ENCODE peak calls at places on chromosomes 16 and 17, in eight cellular contexts. One of them, this sample, is unnamed.

GRCh38 chr17:31517524-31517923 is 126.0 kb downstream of the RAB11FIP4 start:
- DNase-seq in DND-41: no peak
- DNase-seq in sigmoid colon: no peak
- DNase-seq in cardiac muscle cell: peak; percentile 60
- DNase-seq in tibial nerve: no peak
- DNase-seq in colonic mucosa: no peak
- DNase-seq in thoracic aorta: no peak
- DNase-seq in heart right ventricle: no peak
- DNase-seq in this sample: no peak

GRCh38 chr16:58485184-58485887 is 14.6 kb upstream of the NDRG4 start:
- DNase-seq in DND-41: no peak
- DNase-seq in colonic mucosa: no peak
- DNase-seq in sigmoid colon: no peak
- DNase-seq in tibial nerve: no peak
- DNase-seq in thoracic aorta: no peak
- DNase-seq in cardiac muscle cell: peak; percentile 82
- DNase-seq in heart right ventricle: no peak
- DNase-seq in this sample: no peak

GRCh38 chr17:12402963-12403622 is 262.6 kb upstream of the MYOCD start:
- DNase-seq in thoracic aorta: no peak
- DNase-seq in tibial nerve: no peak
- DNase-seq in cardiac muscle cell: no peak
- DNase-seq in colonic mucosa: no peak
- DNase-seq in DND-41: no peak
- DNase-seq in heart right ventricle: no peak
- DNase-seq in sigmoid colon: no peak
- DNase-seq in this sample: no peak

GRCh38 chr17:40614431-40615294 is 33.0 kb downstream of the SMARCE1 start:
- DNase-seq in heart right ventricle: no peak
- DNase-seq in thoracic aorta: no peak
- DNase-seq in tibial nerve: no peak
- DNase-seq in DND-41: no peak
- DNase-seq in cardiac muscle cell: no peak
- DNase-seq in colonic mucosa: no peak
- DNase-seq in sigmoid colon: no peak
- DNase-seq in this sample: no peak

GRCh38 chr16:74034862-74035261 is 261.8 kb upstream of the PSMD7 start:
- DNase-seq in sigmoid colon: no peak
- DNase-seq in tibial nerve: no peak
- DNase-seq in colonic mucosa: peak; percentile 25
- DNase-seq in DND-41: peak; percentile 47
- DNase-seq in heart right ventricle: no peak
- DNase-seq in cardiac muscle cell: peak; percentile 47
- DNase-seq in thoracic aorta: no peak
- DNase-seq in this sample: no peak

GRCh38 chr17:44005527-44005864 is 1.1 kb downstream of the NAGS start:
- DNase-seq in cardiac muscle cell: no peak
- DNase-seq in thoracic aorta: no peak
- DNase-seq in heart right ventricle: no peak
- DNase-seq in tibial nerve: no peak
- DNase-seq in sigmoid colon: no peak
- DNase-seq in colonic mucosa: no peak
- DNase-seq in DND-41: no peak
- DNase-seq in this sample: no peak

GRCh38 chr16:85690469-85691064 is 1.8 kb upstream of the GINS2 start:
- DNase-seq in DND-41: no peak
- DNase-seq in tibial nerve: no peak
- DNase-seq in colonic mucosa: no peak
- DNase-seq in thoracic aorta: no peak
- DNase-seq in heart right ventricle: no peak
- DNase-seq in cardiac muscle cell: no peak
- DNase-seq in sigmoid colon: no peak
- DNase-seq in this sample: no peak

GRCh38 chr16:8623634-8624033 is 2.1 kb downstream of the METTL22 start:
- DNase-seq in cardiac muscle cell: no peak
- DNase-seq in heart right ventricle: no peak
- DNase-seq in sigmoid colon: peak; percentile 29
- DNase-seq in thoracic aorta: no peak
- DNase-seq in tibial nerve: no peak
- DNase-seq in colonic mucosa: no peak
- DNase-seq in DND-41: no peak
- DNase-seq in this sample: no peak

GRCh38 chr17:19647697-19648474 is 665 bp upstream of the ALDH3A2 start:
- DNase-seq in DND-41: no peak
- DNase-seq in heart right ventricle: peak; percentile 71
- DNase-seq in thoracic aorta: peak; percentile 42
- DNase-seq in tibial nerve: peak; percentile 42
- DNase-seq in colonic mucosa: peak; percentile 65
- DNase-seq in sigmoid colon: peak; percentile 90
- DNase-seq in cardiac muscle cell: peak; percentile 59
- DNase-seq in this sample: peak; percentile 72

GRCh38 chr16:66563574-66564334 is 2.5 kb upstream of the CMTM1 start:
- DNase-seq in thoracic aorta: no peak
- DNase-seq in cardiac muscle cell: no peak
- DNase-seq in tibial nerve: no peak
- DNase-seq in DND-41: no peak
- DNase-seq in colonic mucosa: no peak
- DNase-seq in sigmoid colon: no peak
- DNase-seq in heart right ventricle: no peak
- DNase-seq in this sample: no peak

GRCh38 chr17:71071837-71072236 is 902.5 kb downstream of the KCNJ2 start:
- DNase-seq in colonic mucosa: no peak
- DNase-seq in tibial nerve: no peak
- DNase-seq in cardiac muscle cell: no peak
- DNase-seq in DND-41: no peak
- DNase-seq in sigmoid colon: no peak
- DNase-seq in thoracic aorta: no peak
- DNase-seq in heart right ventricle: no peak
- DNase-seq in this sample: no peak

GRCh38 chr16:600781-601180 is 10.9 kb downstream of the RAB40C start:
- DNase-seq in cardiac muscle cell: no peak
- DNase-seq in colonic mucosa: no peak
- DNase-seq in tibial nerve: no peak
- DNase-seq in DND-41: no peak
- DNase-seq in heart right ventricle: no peak
- DNase-seq in thoracic aorta: no peak
- DNase-seq in sigmoid colon: no peak
- DNase-seq in this sample: no peak

GRCh38 chr16:87375426-87376135 is 8.0 kb downstream of the FBXO31 start:
- DNase-seq in heart right ventricle: no peak
- DNase-seq in sigmoid colon: no peak
- DNase-seq in cardiac muscle cell: no peak
- DNase-seq in colonic mucosa: no peak
- DNase-seq in DND-41: no peak
- DNase-seq in thoracic aorta: no peak
- DNase-seq in tibial nerve: no peak
- DNase-seq in this sample: no peak

GRCh38 chr16:9055115-9055514 is 36.3 kb upstream of the HAPSTR1 start:
- DNase-seq in thoracic aorta: no peak
- DNase-seq in sigmoid colon: no peak
- DNase-seq in heart right ventricle: no peak
- DNase-seq in tibial nerve: no peak
- DNase-seq in colonic mucosa: no peak
- DNase-seq in cardiac muscle cell: no peak
- DNase-seq in DND-41: no peak
- DNase-seq in this sample: no peak

GRCh38 chr17:72632026-72632684 is 460.3 kb downstream of the SLC39A11 start:
- DNase-seq in sigmoid colon: no peak
- DNase-seq in cardiac muscle cell: no peak
- DNase-seq in heart right ventricle: no peak
- DNase-seq in colonic mucosa: peak; percentile 97
- DNase-seq in tibial nerve: no peak
- DNase-seq in thoracic aorta: no peak
- DNase-seq in DND-41: no peak
- DNase-seq in this sample: no peak
- H3K4me3 ChIP-seq in sigmoid colon: no peak overlapping the region
- H3K4me3 ChIP-seq in cardiac muscle cell: no peak overlapping the region
- H3K4me3 ChIP-seq in heart right ventricle: no peak overlapping the region
- H3K4me3 ChIP-seq in colonic mucosa: no peak overlapping the region
- H3K4me3 ChIP-seq in tibial nerve: no peak overlapping the region
- H3K4me3 ChIP-seq in thoracic aorta: no peak overlapping the region
- H3K4me3 ChIP-seq in DND-41: no peak overlapping the region
- H3K4me3 ChIP-seq in this sample: no peak overlapping the region

GRCh38 chr17:76738468-76738850 is 540 bp downstream of the MFSD11 start:
- DNase-seq in cardiac muscle cell: no peak
- DNase-seq in DND-41: no peak
- DNase-seq in colonic mucosa: no peak
- DNase-seq in thoracic aorta: no peak
- DNase-seq in heart right ventricle: no peak
- DNase-seq in tibial nerve: no peak
- DNase-seq in sigmoid colon: peak; percentile 33
- DNase-seq in this sample: no peak

GRCh38 chr17:76735586-76736348 is 1.4 kb downstream of the SRSF2 start:
- DNase-seq in DND-41: no peak
- DNase-seq in tibial nerve: no peak
- DNase-seq in heart right ventricle: no peak
- DNase-seq in sigmoid colon: no peak
- DNase-seq in cardiac muscle cell: no peak
- DNase-seq in colonic mucosa: no peak
- DNase-seq in thoracic aorta: no peak
- DNase-seq in this sample: no peak

GRCh38 chr17:76736349-76737081 is 616 bp downstream of the SRSF2 start:
- DNase-seq in heart right ventricle: peak; percentile 83
- DNase-seq in thoracic aorta: no peak
- DNase-seq in cardiac muscle cell: peak; percentile 85
- DNase-seq in colonic mucosa: peak; percentile 79
- DNase-seq in DND-41: peak; percentile 70
- DNase-seq in tibial nerve: peak; percentile 53
- DNase-seq in sigmoid colon: peak; percentile 91
- DNase-seq in this sample: peak; percentile 79

GRCh38 chr17:76737676-76738467 is at the start of gene MFSD11:
- DNase-seq in sigmoid colon: peak; percentile 96
- DNase-seq in thoracic aorta: peak; percentile 47
- DNase-seq in tibial nerve: peak; percentile 77
- DNase-seq in heart right ventricle: peak; percentile 93
- DNase-seq in colonic mucosa: peak; percentile 91
- DNase-seq in cardiac muscle cell: peak; percentile 97
- DNase-seq in DND-41: peak; percentile 93
- DNase-seq in this sample: peak; percentile 93

DNA sequence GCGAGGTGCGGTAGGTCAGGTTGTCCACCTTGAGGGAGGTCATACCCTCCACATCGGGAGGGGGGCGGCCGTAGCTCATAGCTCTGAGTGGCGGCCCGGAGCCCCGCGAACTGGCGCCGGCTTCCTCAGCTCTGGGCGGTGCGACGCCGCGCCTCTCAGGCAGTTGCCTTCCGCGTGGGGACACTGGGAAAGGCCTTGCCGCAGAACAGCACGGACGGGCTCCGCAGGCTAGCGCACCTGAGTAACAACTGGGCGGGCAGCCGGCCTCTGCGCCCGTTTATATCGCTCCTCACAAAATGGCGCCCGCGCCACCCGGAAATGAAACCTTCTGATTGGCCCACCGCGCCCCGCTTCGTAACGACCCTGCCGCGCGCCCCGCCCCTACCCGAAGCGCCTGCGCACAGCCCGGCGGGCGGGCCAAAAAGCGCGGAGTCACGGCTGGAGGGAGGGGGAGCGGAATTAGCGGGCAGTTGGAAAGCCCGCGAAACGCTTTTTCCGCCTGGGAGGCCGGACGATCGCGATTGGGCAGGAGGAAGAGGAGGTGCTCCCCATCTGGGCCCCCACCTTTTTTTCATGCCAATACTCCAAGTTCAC is at the start of gene SRSF2:
- DNase-seq in sigmoid colon: peak; percentile 99
- DNase-seq in cardiac muscle cell: peak; percentile 98
- DNase-seq in heart right ventricle: peak; percentile 98
- DNase-seq in colonic mucosa: peak; percentile 98
- DNase-seq in DND-41: peak; percentile 99
- DNase-seq in thoracic aorta: peak; percentile 91
- DNase-seq in tibial nerve: peak; percentile 98
- DNase-seq in this sample: peak; percentile 98
- TF ChIP-seq CTCF in sigmoid colon: no peak
- TF ChIP-seq CTCF in cardiac muscle cell: no peak
- TF ChIP-seq CTCF in heart right ventricle: no peak
- TF ChIP-seq CTCF in colonic mucosa: no peak
- TF ChIP-seq CTCF in DND-41: no peak
- TF ChIP-seq CTCF in thoracic aorta: no peak
- TF ChIP-seq CTCF in tibial nerve: no peak
- TF ChIP-seq CTCF in this sample: no peak

DNA sequence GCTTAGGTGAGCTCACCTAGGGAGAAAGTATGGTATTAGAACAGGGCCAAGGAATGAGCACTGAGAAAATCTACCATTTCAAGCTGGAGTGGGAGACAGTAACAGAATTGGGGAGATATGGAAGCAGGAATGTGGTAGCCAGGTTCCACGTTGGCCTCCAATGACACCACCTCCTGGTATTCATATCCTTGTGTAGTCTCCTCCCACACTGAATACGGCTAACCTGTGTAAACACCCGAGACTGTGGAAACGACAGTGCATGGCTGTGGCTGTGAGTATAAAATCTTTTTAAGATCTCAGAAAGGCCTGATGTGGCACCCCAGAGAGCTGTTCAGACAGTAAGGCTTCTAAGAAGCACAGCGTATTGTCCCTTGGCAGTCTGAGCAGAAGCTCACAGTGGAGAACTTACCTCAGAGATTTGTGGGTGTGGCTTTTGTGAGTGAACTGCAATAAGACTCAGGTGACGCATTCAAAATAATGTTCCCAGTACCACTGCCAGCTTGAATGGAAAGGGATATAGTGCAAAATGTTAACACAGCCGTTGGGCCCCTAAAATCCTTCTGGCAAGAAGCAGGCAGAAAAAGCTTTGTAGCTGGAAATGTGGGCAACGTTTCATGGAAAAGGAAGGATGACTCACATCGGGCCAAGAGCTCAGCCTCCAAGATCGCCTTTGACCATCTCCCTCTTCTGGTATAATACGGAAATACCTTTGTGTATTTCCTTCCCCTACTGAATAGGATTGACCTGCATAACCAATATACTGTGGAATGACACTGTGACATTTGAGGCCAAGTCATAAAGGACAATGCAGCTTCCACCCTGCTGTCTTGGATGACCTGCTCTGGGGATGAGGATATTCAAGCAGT is 14.4 kb downstream of the SDR42E1 start:
- DNase-seq in tibial nerve: no peak
- DNase-seq in colonic mucosa: no peak
- DNase-seq in DND-41: no peak
- DNase-seq in heart right ventricle: no peak
- DNase-seq in cardiac muscle cell: peak; percentile 2
- DNase-seq in thoracic aorta: no peak
- DNase-seq in sigmoid colon: no peak
- DNase-seq in this sample: no peak
- H3K36me3 ChIP-seq in tibial nerve: no peaks in the 10 kb centered on the region
- H3K36me3 ChIP-seq in colonic mucosa: no peaks in the 10 kb centered on the region
- H3K36me3 ChIP-seq in DND-41: no peaks in the 10 kb centered on the region
- H3K36me3 ChIP-seq in heart right ventricle: no peaks in the 10 kb centered on the region
- H3K36me3 ChIP-seq in cardiac muscle cell: no peaks in the 10 kb centered on the region
- H3K36me3 ChIP-seq in thoracic aorta: no peaks in the 10 kb centered on the region
- H3K36me3 ChIP-seq in sigmoid colon: no peaks in the 10 kb centered on the region
- H3K36me3 ChIP-seq in this sample: no peaks in the 10 kb centered on the region

GRCh38 chr17:4597975-4598374 is 13.6 kb downstream of the SMTNL2 start:
- DNase-seq in cardiac muscle cell: no peak
- DNase-seq in tibial nerve: no peak
- DNase-seq in thoracic aorta: no peak
- DNase-seq in sigmoid colon: no peak
- DNase-seq in colonic mucosa: no peak
- DNase-seq in DND-41: no peak
- DNase-seq in heart right ventricle: peak; percentile 62
- DNase-seq in this sample: no peak
- H3K4me3 ChIP-seq in cardiac muscle cell: no peak overlapping the region
- H3K4me3 ChIP-seq in tibial nerve: no peak overlapping the region
- H3K4me3 ChIP-seq in thoracic aorta: no peak overlapping the region
- H3K4me3 ChIP-seq in sigmoid colon: no peak overlapping the region
- H3K4me3 ChIP-seq in colonic mucosa: no peak overlapping the region
- H3K4me3 ChIP-seq in DND-41: no peak overlapping the region
- H3K4me3 ChIP-seq in heart right ventricle: no peak overlapping the region
- H3K4me3 ChIP-seq in this sample: no peak overlapping the region

This sample was measured in ovary.